ENCODE peak calls at places on chromosome 16, in five cellular contexts. One of them, this sample, is unnamed.

GRCh38 chr16:22098538-22099255 is 6.4 kb downstream of the VWA3A start:
- DNase-seq in GM12878: peak
- DNase-seq in HEK293T: peak
- DNase-seq in H1: no peak
- DNase-seq in HepG2: peak
- DNase-seq in this sample: peak

GRCh38 chr16:17459903-17460521 is 10.7 kb downstream of the XYLT1 start:
- DNase-seq in GM12878: no peak
- DNase-seq in HEK293T: no peak
- DNase-seq in H1: no peak
- DNase-seq in HepG2: no peak
- DNase-seq in this sample: no peak

GRCh38 chr16:75019586-75019985 is 20.8 kb downstream of the ZNRF1 start:
- DNase-seq in GM12878: no peak
- DNase-seq in HEK293T: no peak
- DNase-seq in H1: no peak
- DNase-seq in HepG2: no peak
- DNase-seq in this sample: no peak

GRCh38 chr16:85369741-85370528 is 243.2 kb upstream of the GSE1 start:
- DNase-seq in GM12878: no peak
- DNase-seq in HEK293T: peak
- DNase-seq in H1: no peak
- DNase-seq in HepG2: peak
- DNase-seq in this sample: no peak

GRCh38 chr16:82146957-82147356 is 23.1 kb downstream of the MPHOSPH6 start:
- DNase-seq in GM12878: no peak
- DNase-seq in HEK293T: no peak
- DNase-seq in H1: no peak
- DNase-seq in HepG2: peak
- DNase-seq in this sample: no peak

GRCh38 chr16:56987692-56988091 is 1.7 kb upstream of the NLRC5 start:
- DNase-seq in GM12878: no peak
- DNase-seq in HEK293T: no peak
- DNase-seq in H1: no peak
- DNase-seq in HepG2: no peak
- DNase-seq in this sample: no peak

GRCh38 chr16:719815-720506 is 985 bp upstream of the ANTKMT start:
- DNase-seq in GM12878: no peak
- DNase-seq in HEK293T: no peak
- DNase-seq in H1: no peak
- DNase-seq in HepG2: peak
- DNase-seq in this sample: no peak

GRCh38 chr16:8623634-8624033 is 2.1 kb downstream of the METTL22 start:
- DNase-seq in GM12878: no peak
- DNase-seq in HEK293T: no peak
- DNase-seq in H1: no peak
- DNase-seq in HepG2: no peak
- DNase-seq in this sample: no peak

GRCh38 chr16:86519649-86520316 is 9.5 kb downstream of the FOXF1 start:
- DNase-seq in GM12878: no peak
- DNase-seq in HEK293T: peak
- DNase-seq in H1: no peak
- DNase-seq in HepG2: peak
- DNase-seq in this sample: no peak
- TF ChIP-seq SUZ12 in GM12878: no peak
- TF ChIP-seq SUZ12 in HEK293T: no peak
- TF ChIP-seq SUZ12 in H1: no peak
- TF ChIP-seq SUZ12 in HepG2: no peak
- TF ChIP-seq SUZ12 in this sample: no peak

GRCh38 chr16:12613131-12613991 is 190.3 kb downstream of the CPPED1 start:
- DNase-seq in GM12878: peak
- DNase-seq in HEK293T: no peak
- DNase-seq in H1: peak
- DNase-seq in HepG2: peak
- DNase-seq in this sample: peak
- TF ChIP-seq SUZ12 in GM12878: no peak
- TF ChIP-seq SUZ12 in HEK293T: no peak
- TF ChIP-seq SUZ12 in H1: no peak
- TF ChIP-seq SUZ12 in HepG2: no peak
- TF ChIP-seq SUZ12 in this sample: no peak

GRCh38 chr16:54595636-54596035 is 309.0 kb upstream of the IRX3 start:
- DNase-seq in GM12878: no peak
- DNase-seq in HEK293T: no peak
- DNase-seq in H1: no peak
- DNase-seq in HepG2: no peak
- DNase-seq in this sample: no peak

GRCh38 chr16:54597222-54597621 is 310.6 kb upstream of the IRX3 start:
- DNase-seq in GM12878: no peak
- DNase-seq in HEK293T: no peak
- DNase-seq in H1: no peak
- DNase-seq in HepG2: no peak
- DNase-seq in this sample: no peak

GRCh38 chr16:54591816-54592246 is 305.2 kb upstream of the IRX3 start:
- DNase-seq in GM12878: no peak
- DNase-seq in HEK293T: peak
- DNase-seq in H1: peak
- DNase-seq in HepG2: no peak
- DNase-seq in this sample: no peak

GRCh38 chr16:54590836-54591235 is 304.2 kb upstream of the IRX3 start:
- DNase-seq in GM12878: no peak
- DNase-seq in HEK293T: no peak
- DNase-seq in H1: no peak
- DNase-seq in HepG2: no peak
- DNase-seq in this sample: no peak

DNA sequence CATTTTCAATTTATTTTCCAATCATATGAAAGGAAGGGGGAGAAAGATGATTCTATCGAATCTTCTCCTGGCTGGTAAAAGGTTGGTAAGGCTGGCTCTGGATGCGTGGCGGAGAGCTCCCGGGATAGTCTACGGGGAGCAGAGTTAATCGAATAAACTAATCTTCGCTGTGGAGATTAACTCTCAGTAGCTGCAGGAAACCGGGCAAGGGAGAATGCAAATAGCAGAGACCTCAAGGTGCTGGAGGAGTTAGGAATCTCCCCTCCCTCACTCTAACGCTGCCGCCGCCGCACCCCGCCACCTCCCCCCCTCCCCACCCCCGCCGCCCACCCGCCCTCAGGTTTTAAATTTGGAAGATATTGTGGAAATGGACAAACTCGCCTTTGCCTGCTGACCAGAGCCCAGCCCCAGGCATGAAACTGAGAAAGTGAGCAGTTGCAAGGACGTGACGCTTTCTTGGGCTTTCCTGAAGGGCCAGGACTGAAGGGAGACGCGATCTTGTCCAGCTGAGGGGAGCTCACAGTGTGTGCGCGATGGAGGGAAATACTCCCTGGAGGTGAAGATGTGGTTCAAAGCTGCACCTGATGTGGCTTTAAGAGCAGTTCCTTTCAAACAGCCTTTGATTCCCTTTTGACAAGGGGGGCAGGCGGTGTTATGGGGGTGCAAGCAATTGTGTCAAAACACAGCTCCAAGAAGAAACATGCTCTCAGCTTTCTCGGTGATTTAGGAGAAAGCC is 308.2 kb upstream of the IRX3 start:
- DNase-seq in GM12878: no peak
- DNase-seq in HEK293T: no peak
- DNase-seq in H1: no peak
- DNase-seq in HepG2: no peak
- DNase-seq in this sample: no peak
- TF ChIP-seq SUZ12 in GM12878: no peak
- TF ChIP-seq SUZ12 in HEK293T: no peak
- TF ChIP-seq SUZ12 in H1: no peak
- TF ChIP-seq SUZ12 in HepG2: no peak
- TF ChIP-seq SUZ12 in this sample: no peak

DNA sequence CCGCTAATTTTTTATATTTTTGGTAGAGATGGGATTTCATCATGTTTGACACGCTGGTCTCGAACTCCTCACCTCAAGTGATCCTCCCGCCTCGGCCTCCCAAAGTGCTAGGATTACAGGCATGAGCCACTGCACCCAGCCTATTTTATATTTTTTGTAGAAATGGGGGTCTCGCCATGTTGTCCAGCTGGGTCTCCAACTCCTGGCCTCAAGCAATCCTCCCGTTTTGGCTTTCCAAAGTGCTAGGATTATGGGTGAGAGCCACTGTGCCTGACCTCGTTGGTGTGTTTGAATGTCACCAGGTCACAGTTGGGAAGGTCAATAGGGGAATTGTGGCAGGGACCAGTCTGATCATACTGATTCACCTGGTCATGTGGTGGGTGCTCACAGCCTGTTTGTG is 56.7 kb upstream of the NKD1 start:
- DNase-seq in GM12878: no peak
- DNase-seq in HEK293T: no peak
- DNase-seq in H1: no peak
- DNase-seq in HepG2: no peak
- DNase-seq in this sample: no peak
- TF ChIP-seq SUZ12 in GM12878: no peak
- TF ChIP-seq SUZ12 in HEK293T: no peak
- TF ChIP-seq SUZ12 in H1: no peak
- TF ChIP-seq SUZ12 in HepG2: no peak
- TF ChIP-seq SUZ12 in this sample: no peak

GRCh38 chr16:23893976-23894375 is 58.2 kb downstream of the PRKCB start:
- DNase-seq in GM12878: no peak
- DNase-seq in HEK293T: no peak
- DNase-seq in H1: no peak
- DNase-seq in HepG2: no peak
- DNase-seq in this sample: no peak
- TF ChIP-seq SUZ12 in GM12878: no peak
- TF ChIP-seq SUZ12 in HEK293T: no peak
- TF ChIP-seq SUZ12 in H1: no peak
- TF ChIP-seq SUZ12 in HepG2: no peak
- TF ChIP-seq SUZ12 in this sample: no peak

DNA sequence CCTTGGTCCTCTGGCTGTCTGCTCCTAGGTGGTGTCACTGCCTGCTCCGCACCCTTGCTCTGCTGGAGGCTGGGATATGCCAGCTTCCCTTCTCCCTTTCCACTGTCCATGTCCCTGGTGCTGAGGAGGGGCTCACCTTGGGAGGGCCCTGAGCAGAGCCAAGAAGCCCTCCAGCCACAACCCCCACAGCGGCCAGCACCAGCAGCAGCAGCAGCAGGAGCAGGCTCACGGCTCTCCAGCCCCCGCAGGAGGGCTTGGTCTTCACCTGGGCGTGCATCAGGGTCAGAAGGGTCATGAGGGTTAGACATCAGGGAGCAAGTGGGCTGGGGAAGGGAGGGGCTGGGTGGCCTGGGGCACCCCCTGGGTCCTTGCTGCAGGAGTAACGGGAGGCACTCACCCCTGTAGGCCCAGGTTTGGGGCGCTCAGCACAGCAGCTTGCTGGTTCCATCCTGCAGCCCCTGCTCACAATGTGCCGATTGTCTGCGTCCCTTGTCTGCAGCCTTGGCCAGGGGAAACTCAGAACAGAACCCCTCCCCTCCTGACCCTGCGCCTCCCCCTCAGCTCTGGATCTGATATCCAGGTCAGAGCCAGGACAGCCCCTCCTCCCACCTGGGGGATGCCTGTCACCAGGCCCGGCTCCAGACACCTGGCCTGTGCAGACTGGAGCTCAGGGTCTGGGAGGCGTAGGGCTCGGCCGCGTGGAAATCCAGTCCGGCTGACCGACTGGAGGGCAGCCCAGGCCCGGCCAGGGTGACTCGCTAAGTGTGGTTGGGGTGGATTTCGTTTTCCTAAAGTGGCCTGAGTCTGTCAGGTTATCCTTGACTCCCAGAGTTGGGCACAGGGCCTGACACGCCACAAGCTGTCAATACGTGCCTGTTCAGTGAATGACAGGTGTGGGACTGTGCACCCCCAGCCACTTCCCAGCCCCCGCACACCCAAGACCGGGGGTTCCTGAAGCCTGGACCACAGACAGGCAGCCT is at the start of gene BRICD5:
- DNase-seq in GM12878: no peak
- DNase-seq in HEK293T: no peak
- DNase-seq in H1: no peak
- DNase-seq in HepG2: peak
- DNase-seq in this sample: no peak
- TF ChIP-seq SUZ12 in GM12878: no peak
- TF ChIP-seq SUZ12 in HEK293T: no peak
- TF ChIP-seq SUZ12 in H1: no peak
- TF ChIP-seq SUZ12 in HepG2: no peak
- TF ChIP-seq SUZ12 in this sample: no peak

GRCh38 chr16:3115561-3115960 is 3.2 kb downstream of the ZNF205 start:
- DNase-seq in GM12878: no peak
- DNase-seq in HEK293T: no peak
- DNase-seq in H1: no peak
- DNase-seq in HepG2: no peak
- DNase-seq in this sample: no peak
- TF ChIP-seq SUZ12 in GM12878: no peak
- TF ChIP-seq SUZ12 in HEK293T: no peak
- TF ChIP-seq SUZ12 in H1: no peak
- TF ChIP-seq SUZ12 in HepG2: no peak
- TF ChIP-seq SUZ12 in this sample: no peak

GRCh38 chr16:89410794-89411309 is 79.5 kb downstream of the ANKRD11 start:
- DNase-seq in GM12878: no peak
- DNase-seq in HEK293T: no peak
- DNase-seq in H1: no peak
- DNase-seq in HepG2: peak
- DNase-seq in this sample: no peak
- TF ChIP-seq SUZ12 in GM12878: no peak
- TF ChIP-seq SUZ12 in HEK293T: no peak
- TF ChIP-seq SUZ12 in H1: no peak
- TF ChIP-seq SUZ12 in HepG2: no peak
- TF ChIP-seq SUZ12 in this sample: no peak

This sample was measured in NT2/D1.